ENCODE peak calls at places on chromosomes 4 and X, in four cellular contexts. One of them, this sample, is unnamed.

GRCh38 chrX:71665747-71666146 is 1.6 kb upstream of the LOC101059915 start:
- DNase-seq in suprapubic skin: no peak
- DNase-seq in neural progenitor cell: no peak
- DNase-seq in CD4-positive, alpha-beta T cell: no peak
- DNase-seq in this sample: no peak

GRCh38 chr4:98663226-98664006 is 5.0 kb upstream of the TSPAN5 start:
- DNase-seq in suprapubic skin: no peak
- DNase-seq in neural progenitor cell: no peak
- DNase-seq in CD4-positive, alpha-beta T cell: peak
- DNase-seq in this sample: no peak

GRCh38 chrX:46648660-46649059 is 75.1 kb downstream of the CHST7 start:
- DNase-seq in suprapubic skin: no peak
- DNase-seq in neural progenitor cell: no peak
- DNase-seq in CD4-positive, alpha-beta T cell: no peak
- DNase-seq in this sample: no peak

GRCh38 chrX:50747471-50747900 is 66.5 kb downstream of the SHROOM4 start:
- DNase-seq in suprapubic skin: no peak
- DNase-seq in neural progenitor cell: peak
- DNase-seq in CD4-positive, alpha-beta T cell: no peak
- DNase-seq in this sample: no peak

GRCh38 chr4:132297346-132297745 is 851.7 kb upstream of the PCDH10 start:
- DNase-seq in suprapubic skin: no peak
- DNase-seq in neural progenitor cell: no peak
- DNase-seq in CD4-positive, alpha-beta T cell: no peak
- DNase-seq in this sample: no peak

GRCh38 chrX:123807825-123808416 is 51.9 kb upstream of the XIAP start:
- DNase-seq in suprapubic skin: no peak
- DNase-seq in neural progenitor cell: no peak
- DNase-seq in CD4-positive, alpha-beta T cell: no peak
- DNase-seq in this sample: no peak

GRCh38 chr4:17447675-17448298 is 64.1 kb downstream of the QDPR start:
- DNase-seq in suprapubic skin: no peak
- DNase-seq in neural progenitor cell: peak
- DNase-seq in CD4-positive, alpha-beta T cell: peak
- DNase-seq in this sample: peak

GRCh38 chr4:106548446-106549044 is 180.0 kb upstream of the GIMD1 start:
- DNase-seq in suprapubic skin: no peak
- DNase-seq in neural progenitor cell: no peak
- DNase-seq in CD4-positive, alpha-beta T cell: no peak
- DNase-seq in this sample: no peak

GRCh38 chr4:156781852-156782251 is 189.7 kb downstream of the PDGFC start:
- DNase-seq in suprapubic skin: no peak
- DNase-seq in neural progenitor cell: no peak
- DNase-seq in CD4-positive, alpha-beta T cell: no peak
- DNase-seq in this sample: no peak

GRCh38 chrX:44244008-44244407 is 99.5 kb downstream of the EFHC2 start:
- DNase-seq in suprapubic skin: no peak
- DNase-seq in neural progenitor cell: peak
- DNase-seq in CD4-positive, alpha-beta T cell: no peak
- DNase-seq in this sample: no peak

GRCh38 chr4:71050809-71051208 is 57.4 kb downstream of the DCK start:
- DNase-seq in suprapubic skin: no peak
- DNase-seq in neural progenitor cell: no peak
- DNase-seq in CD4-positive, alpha-beta T cell: no peak
- DNase-seq in this sample: no peak

GRCh38 chrX:96615448-96615847 is 69.2 kb upstream of the DIAPH2 start:
- DNase-seq in suprapubic skin: no peak
- DNase-seq in neural progenitor cell: no peak
- DNase-seq in CD4-positive, alpha-beta T cell: no peak
- DNase-seq in this sample: no peak

DNA sequence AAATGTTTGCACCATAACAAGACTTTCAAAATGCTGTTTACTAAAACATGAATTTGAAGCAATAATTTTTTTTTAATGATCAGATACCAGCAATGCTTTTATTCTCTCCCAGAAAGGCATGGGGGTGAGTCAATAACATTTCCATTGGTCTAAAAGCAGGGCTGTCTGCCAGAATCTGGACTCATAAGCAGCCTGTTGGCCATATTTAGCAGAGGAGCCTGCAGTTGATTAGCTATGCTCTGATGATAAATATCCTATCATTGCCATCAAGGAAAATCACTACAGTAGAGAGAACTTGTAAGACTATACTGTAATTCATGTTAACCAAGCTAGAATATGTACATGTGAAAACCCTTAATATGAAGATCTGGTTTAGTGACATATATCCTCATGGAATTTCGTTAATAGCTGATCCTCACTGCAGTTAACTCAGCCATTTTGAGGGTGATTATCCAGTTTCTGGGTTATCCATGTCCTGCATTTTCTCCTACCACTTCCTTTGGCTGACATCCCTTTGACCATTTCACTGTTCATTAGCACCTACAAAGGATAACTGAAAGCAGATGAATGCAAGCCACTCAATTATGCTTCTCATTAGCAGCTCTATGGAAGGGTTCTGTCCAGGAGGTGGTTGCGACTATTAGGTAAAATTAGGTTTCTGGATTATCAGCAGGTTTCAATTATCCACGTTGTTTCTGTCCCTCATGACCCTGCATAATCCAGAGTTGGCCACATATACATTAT is 72.9 kb upstream of the DIAPH2 start:
- DNase-seq in suprapubic skin: no peak
- DNase-seq in neural progenitor cell: peak
- DNase-seq in CD4-positive, alpha-beta T cell: no peak
- DNase-seq in this sample: no peak
- H3K27ac ChIP-seq in suprapubic skin: no peak
- H3K27ac ChIP-seq in neural progenitor cell: no peak
- H3K27ac ChIP-seq in CD4-positive, alpha-beta T cell: no peak
- H3K27ac ChIP-seq in this sample: no peak

DNA sequence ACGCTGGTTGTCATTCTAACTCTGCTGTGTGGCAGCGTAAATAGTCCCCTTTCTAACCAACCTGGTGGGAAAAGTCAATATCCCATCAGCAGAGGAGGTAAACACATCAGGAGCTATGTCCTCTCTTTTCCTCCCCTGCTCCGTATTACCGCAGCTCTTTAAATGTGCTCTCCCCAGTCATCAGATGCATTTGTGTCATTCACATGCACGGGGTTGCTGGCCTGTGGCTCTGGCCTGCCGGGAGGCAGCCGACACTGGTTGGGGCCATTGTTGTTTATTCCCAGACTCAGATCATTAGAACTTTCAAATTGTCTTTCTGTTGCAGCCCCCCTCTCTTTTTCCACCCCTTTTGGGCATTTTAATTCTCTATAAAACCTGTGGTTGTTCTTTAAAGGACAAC is 21.9 kb downstream of the ARX start:
- DNase-seq in suprapubic skin: no peak
- DNase-seq in neural progenitor cell: peak
- DNase-seq in CD4-positive, alpha-beta T cell: no peak
- DNase-seq in this sample: no peak
- H3K27ac ChIP-seq in suprapubic skin: no peak
- H3K27ac ChIP-seq in neural progenitor cell: no peak
- H3K27ac ChIP-seq in CD4-positive, alpha-beta T cell: no peak
- H3K27ac ChIP-seq in this sample: no peak

GRCh38 chr4:110897779-110898178 is 274.9 kb upstream of the PITX2 start:
- DNase-seq in suprapubic skin: no peak
- DNase-seq in neural progenitor cell: peak
- DNase-seq in CD4-positive, alpha-beta T cell: no peak
- DNase-seq in this sample: no peak
- H3K27ac ChIP-seq in suprapubic skin: no peak
- H3K27ac ChIP-seq in neural progenitor cell: no peak
- H3K27ac ChIP-seq in CD4-positive, alpha-beta T cell: no peak
- H3K27ac ChIP-seq in this sample: no peak

GRCh38 chr4:158870282-158871049 is 101.6 kb downstream of the FNIP2 start:
- DNase-seq in suprapubic skin: no peak
- DNase-seq in neural progenitor cell: peak
- DNase-seq in CD4-positive, alpha-beta T cell: no peak
- DNase-seq in this sample: no peak
- H3K27ac ChIP-seq in suprapubic skin: no peak
- H3K27ac ChIP-seq in neural progenitor cell: no peak
- H3K27ac ChIP-seq in CD4-positive, alpha-beta T cell: no peak
- H3K27ac ChIP-seq in this sample: no peak

DNA sequence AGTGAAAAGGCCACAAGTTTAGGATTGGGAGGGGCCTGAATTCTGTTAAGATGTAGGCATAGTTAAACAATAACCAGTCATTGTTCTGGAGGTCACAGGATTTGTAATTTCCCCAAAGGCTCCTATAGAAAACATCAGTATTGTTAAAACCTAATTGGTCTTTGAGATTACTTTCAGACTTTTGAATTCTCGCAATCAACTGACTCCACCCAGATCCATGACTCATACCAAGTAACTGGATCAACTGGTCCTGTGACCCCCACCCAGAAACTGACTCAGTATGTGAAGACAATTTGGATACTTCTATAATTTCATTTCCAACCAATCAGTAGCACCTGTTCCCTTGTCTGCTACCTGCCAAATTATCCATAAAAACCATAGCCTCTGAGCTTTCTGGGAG is 28.4 kb downstream of the MAGEB16 start:
- DNase-seq in suprapubic skin: no peak
- DNase-seq in neural progenitor cell: peak
- DNase-seq in CD4-positive, alpha-beta T cell: no peak
- DNase-seq in this sample: no peak
- H3K27ac ChIP-seq in suprapubic skin: no peak
- H3K27ac ChIP-seq in neural progenitor cell: no peak
- H3K27ac ChIP-seq in CD4-positive, alpha-beta T cell: no peak
- H3K27ac ChIP-seq in this sample: no peak

GRCh38 chr4:2588259-2588658 is 51.8 kb downstream of the FAM193A start:
- DNase-seq in suprapubic skin: no peak
- DNase-seq in neural progenitor cell: no peak
- DNase-seq in CD4-positive, alpha-beta T cell: no peak
- DNase-seq in this sample: no peak

GRCh38 chr4:2592572-2592971 is 56.1 kb downstream of the FAM193A start:
- DNase-seq in suprapubic skin: no peak
- DNase-seq in neural progenitor cell: peak
- DNase-seq in CD4-positive, alpha-beta T cell: no peak
- DNase-seq in this sample: no peak

GRCh38 chr4:2587215-2587823 is 50.9 kb downstream of the FAM193A start:
- DNase-seq in suprapubic skin: no peak
- DNase-seq in neural progenitor cell: no peak
- DNase-seq in CD4-positive, alpha-beta T cell: no peak
- DNase-seq in this sample: no peak

GRCh38 chr4:2593003-2593402 is 56.6 kb downstream of the FAM193A start:
- DNase-seq in suprapubic skin: no peak
- DNase-seq in neural progenitor cell: no peak
- DNase-seq in CD4-positive, alpha-beta T cell: no peak
- DNase-seq in this sample: no peak

GRCh38 chr4:2591189-2591588 is 54.7 kb downstream of the FAM193A start:
- DNase-seq in suprapubic skin: no peak
- DNase-seq in neural progenitor cell: peak
- DNase-seq in CD4-positive, alpha-beta T cell: no peak
- DNase-seq in this sample: no peak
- H3K27ac ChIP-seq in suprapubic skin: no peak
- H3K27ac ChIP-seq in neural progenitor cell: no peak
- H3K27ac ChIP-seq in CD4-positive, alpha-beta T cell: no peak
- H3K27ac ChIP-seq in this sample: no peak

DNA sequence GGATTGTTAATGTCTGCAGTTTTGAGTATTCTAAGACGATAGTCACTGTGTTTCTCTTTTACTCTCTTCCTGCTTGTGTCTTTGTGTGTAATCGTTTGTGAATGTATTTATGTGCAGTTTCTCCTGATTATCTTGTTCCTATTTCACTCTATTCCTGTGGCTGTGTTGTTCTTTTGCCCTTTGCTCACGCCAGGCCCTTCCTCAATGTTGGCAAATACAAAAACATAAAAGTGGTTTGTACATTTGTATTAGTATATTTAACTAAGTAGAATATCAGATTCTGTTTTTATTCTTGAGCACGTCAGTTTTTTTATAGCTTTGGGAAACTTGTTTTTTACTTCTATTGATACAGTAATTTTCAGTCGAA is 107.6 kb upstream of the BMPR1B start:
- DNase-seq in suprapubic skin: no peak
- DNase-seq in neural progenitor cell: no peak
- DNase-seq in CD4-positive, alpha-beta T cell: no peak
- DNase-seq in this sample: no peak
- H3K27ac ChIP-seq in suprapubic skin: no peak
- H3K27ac ChIP-seq in neural progenitor cell: no peak
- H3K27ac ChIP-seq in CD4-positive, alpha-beta T cell: no peak
- H3K27ac ChIP-seq in this sample: no peak

GRCh38 chr4:47954245-47954644 is 39.9 kb upstream of the NFXL1 start:
- DNase-seq in suprapubic skin: no peak
- DNase-seq in neural progenitor cell: no peak
- DNase-seq in CD4-positive, alpha-beta T cell: no peak
- DNase-seq in this sample: no peak
- H3K27ac ChIP-seq in suprapubic skin: no peak
- H3K27ac ChIP-seq in neural progenitor cell: no peak
- H3K27ac ChIP-seq in CD4-positive, alpha-beta T cell: no peak
- H3K27ac ChIP-seq in this sample: no peak

This sample was measured in caudate nucleus.